ENCODE peak calls at places on chromosomes 5 and 9, in ten cellular contexts. A is stomach; F is colonic mucosa; R is epithelial cell of esophagus; K is heart right ventricle; V is psoas muscle; Z is CD8-positive, alpha-beta T cell; Q is astrocyte of the spinal cord; B is transverse colon; S is HFF-Myc. P is an unnamed sample.
A peak's percentile ranks its signal among the peaks of the same experiment; 100 is the strongest.

GRCh38 chr5:53069626-53070025 is 39.9 kb downstream of the MOCS2 start:
- DNase-seq in A (no peak), F (no peak), R (peak; percentile 88), K (no peak), V (no peak), Z (no peak), Q (peak; percentile 95), B (no peak), S (no peak), P (no peak)

GRCh38 chr9:87959916-87960581 is 14.3 kb downstream of the CDK20 start:
- DNase-seq in A (no peak), F (peak; percentile 62), R (no peak), K (no peak), V (no peak), Z (no peak), Q (peak; percentile 10), B (peak; percentile 57), S (no peak), P (no peak)

GRCh38 chr9:98317134-98317857 is 61.8 kb upstream of the TBC1D2 start:
- DNase-seq in A (no peak), F (no peak), R (peak; percentile 56), K (no peak), V (no peak), Z (no peak), Q (peak; percentile 55), B (no peak), S (no peak), P (no peak)

GRCh38 chr9:3385871-3386270 is 139.9 kb downstream of the RFX3 start:
- DNase-seq in A (no peak), F (no peak), R (peak; percentile 5), K (no peak), V (no peak), Z (no peak), Q (no peak), B (no peak), S (no peak), P (no peak)

GRCh38 chr5:64318175-64318574 is 152.5 kb downstream of the RNF180 start:
- DNase-seq in A (no peak), F (no peak), R (peak; percentile 50), K (no peak), V (no peak), Z (no peak), Q (no peak), B (no peak), S (no peak), P (no peak)

GRCh38 chr5:150946351-150946905 is 41.6 kb upstream of the ZNF300 start:
- DNase-seq in A (peak; percentile 54), F (peak; percentile 61), R (peak; percentile 80), K (peak; percentile 83), V (peak; percentile 92), Z (no peak), Q (peak; percentile 90), B (peak; percentile 53), S (peak; percentile 44), P (peak; percentile 82)

GRCh38 chr9:9133526-9133925 is 1333.9 kb upstream of the DMAC1 start:
- DNase-seq in A (no peak), F (no peak), R (no peak), K (no peak), V (no peak), Z (no peak), Q (no peak), B (no peak), S (no peak), P (no peak)

GRCh38 chr5:200985-201384 is 9.7 kb downstream of the LRRC14B start:
- DNase-seq in A (no peak), F (no peak), R (no peak), K (no peak), V (no peak), Z (no peak), Q (no peak), B (no peak), S (no peak), P (no peak)

GRCh38 chr5:27472000-27472763 is 433.8 kb upstream of the CDH9 start:
- DNase-seq in A (no peak), F (no peak), R (no peak), K (no peak), V (no peak), Z (no peak), Q (peak; percentile 2), B (no peak), S (peak; percentile 70), P (peak; percentile 34)

GRCh38 chr9:69044226-69045219 is 9.0 kb downstream of the FXN start:
- DNase-seq in A (no peak), F (no peak), R (no peak), K (peak; percentile 30), V (no peak), Z (no peak), Q (peak; percentile 80), B (no peak), S (peak; percentile 70), P (no peak)

GRCh38 chr9:101235105-101235866 is 149.5 kb downstream of the BAAT start:
- DNase-seq in A (no peak), F (no peak), R (peak; percentile 45), K (no peak), V (no peak), Z (no peak), Q (peak; percentile 4), B (no peak), S (no peak), P (peak; percentile 18)

GRCh38 chr9:108186996-108187395 is 668.8 kb downstream of the ACTL7B start:
- DNase-seq in A (peak; percentile 43), F (peak; percentile 50), R (no peak), K (peak; percentile 57), V (peak; percentile 83), Z (no peak), Q (peak; percentile 60), B (peak; percentile 36), S (no peak), P (no peak)

GRCh38 chr9:9790216-9790872 is 822.5 kb downstream of the PTPRD start:
- DNase-seq in A (no peak), F (peak; percentile 27), R (peak; percentile 39), K (no peak), V (no peak), Z (no peak), Q (peak; percentile 51), B (peak; percentile 15), S (no peak), P (peak; percentile 11)

GRCh38 chr9:85224729-85225128 is 517.0 kb downstream of the AGTPBP1 start:
- DNase-seq in A (no peak), F (no peak), R (peak; percentile 91), K (no peak), V (no peak), Z (no peak), Q (peak; percentile 87), B (no peak), S (no peak), P (no peak)

DNA sequence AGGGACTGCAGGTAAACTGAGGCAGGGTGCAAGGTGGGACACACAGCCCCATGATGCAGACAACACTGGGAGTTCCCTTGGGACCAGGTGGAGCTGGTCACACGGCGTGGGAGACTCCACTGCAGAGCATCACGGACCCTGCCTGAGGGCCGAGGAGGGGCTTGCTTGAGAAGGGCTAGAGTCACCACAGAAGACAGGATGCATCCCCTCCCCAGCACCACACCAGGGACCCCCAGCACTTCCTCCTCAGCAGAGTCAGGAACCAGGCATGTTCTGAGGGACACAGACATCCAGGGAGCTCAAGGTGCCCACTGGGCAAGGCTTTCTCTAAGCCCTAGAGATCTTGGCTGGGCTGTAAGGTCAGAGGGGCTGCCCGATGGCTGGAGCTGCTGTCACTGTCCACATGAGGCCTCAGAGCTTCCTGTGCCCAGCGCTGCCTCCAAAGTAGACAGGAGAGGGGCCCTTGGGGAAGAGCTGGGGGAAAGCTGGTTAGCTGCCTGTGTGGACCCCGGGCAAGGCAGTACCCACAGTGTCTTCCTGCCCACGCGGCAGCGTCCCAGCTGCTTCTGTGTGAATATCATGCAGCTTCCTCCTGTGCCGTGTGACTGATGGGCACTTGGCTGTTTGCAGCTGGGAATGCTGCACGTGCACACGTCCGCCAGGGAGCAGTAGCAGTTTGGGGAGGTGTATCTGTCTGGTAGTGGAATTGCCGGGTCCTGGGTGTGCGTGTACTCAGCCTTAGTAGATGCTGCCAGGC is 176.6 kb downstream of the CACNA1B start:
- DNase-seq in A (peak; percentile 18), F (no peak), R (no peak), K (no peak), V (no peak), Z (no peak), Q (no peak), B (no peak), S (no peak), P (peak; percentile 7)
- TF ChIP-seq CTCF in A (no peak), F (no peak), R (no peak), K (no peak), V (no peak), Z (no peak), Q (no peak), B (no peak), S (no peak), P (peak; percentile 46)

GRCh38 chr9:19456996-19457693 is 48.3 kb downstream of the ACER2 start:
- DNase-seq in A (peak; percentile 68), F (peak; percentile 78), R (peak; percentile 76), K (no peak), V (peak; percentile 61), Z (peak; percentile 10), Q (peak; percentile 79), B (peak; percentile 75), S (peak; percentile 54), P (peak; percentile 58)
- H3K4me3 ChIP-seq in A (peak overlapping the region; percentile 6), F (no peak overlapping the region), R (no peak overlapping the region), K (peak overlapping the region; percentile 20), V (peak overlapping the region; percentile 25), Z (no peak overlapping the region), Q (peak overlapping the region; percentile 23), B (no peak overlapping the region), S (no peak overlapping the region), P (peak overlapping the region; percentile 1)

DNA sequence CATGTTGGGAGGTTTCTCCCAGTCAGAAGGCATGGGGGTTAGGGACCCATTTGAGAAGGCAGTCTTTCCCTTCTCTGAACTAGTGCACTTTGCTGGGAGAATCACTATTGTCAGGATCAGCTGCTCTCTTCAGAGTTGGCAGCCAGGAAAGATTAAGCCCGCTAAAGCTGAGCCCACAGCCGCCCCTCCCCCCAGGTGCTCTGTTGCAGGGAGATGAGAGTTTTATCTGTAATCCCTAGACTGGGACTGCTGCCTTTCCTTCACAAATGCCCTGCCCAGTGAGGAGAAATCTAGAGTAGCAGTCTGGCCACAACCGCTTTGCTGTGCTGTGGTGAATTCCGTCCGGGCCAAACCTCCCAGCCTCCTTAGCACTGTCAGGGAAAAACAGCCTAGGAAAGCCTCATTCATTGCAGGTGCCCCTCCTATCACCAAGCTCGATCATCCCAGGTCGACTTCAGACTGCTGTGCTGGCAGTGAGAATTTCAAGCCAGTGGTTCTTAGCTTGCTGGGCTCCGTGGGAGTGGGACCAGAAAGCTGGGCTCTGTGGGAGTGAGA is 69.8 kb downstream of the CNTLN start:
- DNase-seq in A (no peak), F (no peak), R (no peak), K (no peak), V (peak; percentile 28), Z (no peak), Q (no peak), B (no peak), S (no peak), P (no peak)
- TF ChIP-seq CTCF in A (no peak), F (no peak), R (no peak), K (no peak), V (no peak), Z (no peak), Q (no peak), B (no peak), S (no peak), P (no peak)

DNA sequence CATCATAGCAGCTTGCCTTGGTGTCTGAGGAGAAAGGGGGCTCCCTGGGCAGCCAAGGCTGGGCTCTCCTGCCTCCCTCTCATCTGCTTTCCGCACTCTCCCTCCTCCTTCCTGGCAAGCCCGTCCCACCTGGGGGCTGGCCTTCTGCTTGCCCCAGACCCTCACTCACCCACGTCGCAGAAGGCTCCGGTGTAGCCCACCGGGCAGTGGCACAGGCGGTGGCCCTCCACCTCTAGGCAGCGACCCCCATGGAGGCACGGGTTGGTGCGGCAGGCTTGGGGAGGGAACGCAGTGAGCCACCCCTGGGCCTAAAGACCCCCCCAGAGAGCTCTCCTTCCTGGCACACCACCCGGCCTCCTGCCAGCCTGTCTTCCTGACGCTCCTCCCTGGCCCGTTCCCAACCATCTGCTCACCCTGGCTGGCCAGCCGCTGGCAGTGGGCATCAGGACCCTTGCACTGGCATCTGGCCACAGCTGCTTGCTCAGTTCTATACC is 4.2 kb upstream of the PFN3 start:
- DNase-seq in A (no peak), F (no peak), R (no peak), K (no peak), V (no peak), Z (no peak), Q (no peak), B (no peak), S (no peak), P (no peak)
- H3K4me3 ChIP-seq in A (peak overlapping the region; percentile 79), F (peak overlapping the region; percentile 69), R (peak overlapping the region; percentile 63), K (peak overlapping the region; percentile 64), V (peak overlapping the region; percentile 60), Z (peak overlapping the region; percentile 72), Q (peak overlapping the region; percentile 53), B (peak overlapping the region; percentile 34), S (peak overlapping the region; percentile 50), P (peak overlapping the region; percentile 69)